ENCODE peak calls at places on chromosomes 12 and 14, in ten cellular contexts. One of them, this sample, is unnamed.

GRCh38 chr12:16509411-16509810 is 96.6 kb downstream of the LMO3 start:
- DNase-seq in NCI-H2171: no peak
- DNase-seq in stimulated activated CD4-positive, alpha-beta T cell treated with anti-CD3 and anti-CD28 coated beads, TNF-alpha, amount 100 ng/mL, for 48 hours: no peak
- DNase-seq in AG04450: no peak
- DNase-seq in CD8-positive, alpha-beta memory T cell: no peak
- DNase-seq in SIG-M5: no peak
- DNase-seq in Karpas-422: no peak
- DNase-seq in effector memory CD8-positive, alpha-beta T cell: no peak
- DNase-seq in NCI-H748 treated with DMSO at 0.1 percent for 48 hours: no peak
- DNase-seq in myocyte: no peak
- DNase-seq in this sample: no peak

GRCh38 chr12:124852911-124853441 is 10.7 kb downstream of the SCARB1 start:
- DNase-seq in AG04450: no peak
- DNase-seq in stimulated activated CD4-positive, alpha-beta T cell treated with anti-CD3 and anti-CD28 coated beads, TNF-alpha, amount 100 ng/mL, for 48 hours: no peak
- DNase-seq in Karpas-422: no peak
- DNase-seq in effector memory CD8-positive, alpha-beta T cell: no peak
- DNase-seq in SIG-M5: no peak
- DNase-seq in CD8-positive, alpha-beta memory T cell: no peak
- DNase-seq in myocyte: no peak
- DNase-seq in NCI-H2171: no peak
- DNase-seq in NCI-H748 treated with DMSO at 0.1 percent for 48 hours: no peak
- DNase-seq in this sample: no peak

GRCh38 chr14:65330416-65330815 is 82.1 kb upstream of the FUT8 start:
- DNase-seq in myocyte: no peak
- DNase-seq in NCI-H748 treated with DMSO at 0.1 percent for 48 hours: no peak
- DNase-seq in CD8-positive, alpha-beta memory T cell: no peak
- DNase-seq in effector memory CD8-positive, alpha-beta T cell: no peak
- DNase-seq in SIG-M5: no peak
- DNase-seq in AG04450: no peak
- DNase-seq in Karpas-422: no peak
- DNase-seq in NCI-H2171: no peak
- DNase-seq in stimulated activated CD4-positive, alpha-beta T cell treated with anti-CD3 and anti-CD28 coated beads, TNF-alpha, amount 100 ng/mL, for 48 hours: no peak
- DNase-seq in this sample: no peak

GRCh38 chr12:3160081-3160480 is 82.9 kb downstream of the TSPAN9 start:
- DNase-seq in SIG-M5: no peak
- DNase-seq in myocyte: no peak
- DNase-seq in Karpas-422: no peak
- DNase-seq in stimulated activated CD4-positive, alpha-beta T cell treated with anti-CD3 and anti-CD28 coated beads, TNF-alpha, amount 100 ng/mL, for 48 hours: no peak
- DNase-seq in CD8-positive, alpha-beta memory T cell: no peak
- DNase-seq in NCI-H2171: no peak
- DNase-seq in AG04450: no peak
- DNase-seq in NCI-H748 treated with DMSO at 0.1 percent for 48 hours: no peak
- DNase-seq in effector memory CD8-positive, alpha-beta T cell: no peak
- DNase-seq in this sample: no peak

GRCh38 chr14:55075628-55076027 is 24.2 kb downstream of the MAPK1IP1L start:
- DNase-seq in Karpas-422: no peak
- DNase-seq in AG04450: no peak
- DNase-seq in NCI-H2171: no peak
- DNase-seq in SIG-M5: no peak
- DNase-seq in myocyte: no peak
- DNase-seq in stimulated activated CD4-positive, alpha-beta T cell treated with anti-CD3 and anti-CD28 coated beads, TNF-alpha, amount 100 ng/mL, for 48 hours: no peak
- DNase-seq in CD8-positive, alpha-beta memory T cell: no peak
- DNase-seq in effector memory CD8-positive, alpha-beta T cell: no peak
- DNase-seq in NCI-H748 treated with DMSO at 0.1 percent for 48 hours: no peak
- DNase-seq in this sample: no peak

GRCh38 chr14:69657961-69658360 is 46.6 kb downstream of the SUSD6 start:
- DNase-seq in AG04450: no peak
- DNase-seq in myocyte: peak
- DNase-seq in NCI-H748 treated with DMSO at 0.1 percent for 48 hours: no peak
- DNase-seq in Karpas-422: no peak
- DNase-seq in SIG-M5: no peak
- DNase-seq in effector memory CD8-positive, alpha-beta T cell: no peak
- DNase-seq in CD8-positive, alpha-beta memory T cell: no peak
- DNase-seq in stimulated activated CD4-positive, alpha-beta T cell treated with anti-CD3 and anti-CD28 coated beads, TNF-alpha, amount 100 ng/mL, for 48 hours: no peak
- DNase-seq in NCI-H2171: peak
- DNase-seq in this sample: peak

GRCh38 chr12:62767946-62768345 is 167.0 kb downstream of the PPM1H start:
- DNase-seq in NCI-H2171: no peak
- DNase-seq in AG04450: no peak
- DNase-seq in NCI-H748 treated with DMSO at 0.1 percent for 48 hours: no peak
- DNase-seq in SIG-M5: no peak
- DNase-seq in effector memory CD8-positive, alpha-beta T cell: no peak
- DNase-seq in myocyte: no peak
- DNase-seq in CD8-positive, alpha-beta memory T cell: no peak
- DNase-seq in Karpas-422: no peak
- DNase-seq in stimulated activated CD4-positive, alpha-beta T cell treated with anti-CD3 and anti-CD28 coated beads, TNF-alpha, amount 100 ng/mL, for 48 hours: peak
- DNase-seq in this sample: no peak

GRCh38 chr12:104411826-104412626 is 44.7 kb upstream of the CHST11 start:
- DNase-seq in NCI-H748 treated with DMSO at 0.1 percent for 48 hours: no peak
- DNase-seq in effector memory CD8-positive, alpha-beta T cell: no peak
- DNase-seq in SIG-M5: no peak
- DNase-seq in stimulated activated CD4-positive, alpha-beta T cell treated with anti-CD3 and anti-CD28 coated beads, TNF-alpha, amount 100 ng/mL, for 48 hours: no peak
- DNase-seq in Karpas-422: no peak
- DNase-seq in myocyte: no peak
- DNase-seq in AG04450: no peak
- DNase-seq in NCI-H2171: no peak
- DNase-seq in CD8-positive, alpha-beta memory T cell: no peak
- DNase-seq in this sample: no peak

GRCh38 chr12:67540920-67541624 is 107.5 kb upstream of the DYRK2 start:
- DNase-seq in stimulated activated CD4-positive, alpha-beta T cell treated with anti-CD3 and anti-CD28 coated beads, TNF-alpha, amount 100 ng/mL, for 48 hours: no peak
- DNase-seq in effector memory CD8-positive, alpha-beta T cell: no peak
- DNase-seq in NCI-H748 treated with DMSO at 0.1 percent for 48 hours: no peak
- DNase-seq in AG04450: no peak
- DNase-seq in SIG-M5: no peak
- DNase-seq in CD8-positive, alpha-beta memory T cell: no peak
- DNase-seq in NCI-H2171: no peak
- DNase-seq in myocyte: no peak
- DNase-seq in Karpas-422: no peak
- DNase-seq in this sample: no peak

GRCh38 chr12:48828841-48829575 is 10.7 kb downstream of the CACNB3 start:
- DNase-seq in myocyte: no peak
- DNase-seq in SIG-M5: no peak
- DNase-seq in AG04450: no peak
- DNase-seq in stimulated activated CD4-positive, alpha-beta T cell treated with anti-CD3 and anti-CD28 coated beads, TNF-alpha, amount 100 ng/mL, for 48 hours: no peak
- DNase-seq in effector memory CD8-positive, alpha-beta T cell: no peak
- DNase-seq in NCI-H2171: no peak
- DNase-seq in CD8-positive, alpha-beta memory T cell: no peak
- DNase-seq in NCI-H748 treated with DMSO at 0.1 percent for 48 hours: no peak
- DNase-seq in Karpas-422: no peak
- DNase-seq in this sample: no peak

GRCh38 chr12:54220092-54220557 is 31.3 kb upstream of the SMUG1 start:
- DNase-seq in Karpas-422: peak
- DNase-seq in CD8-positive, alpha-beta memory T cell: peak
- DNase-seq in NCI-H2171: no peak
- DNase-seq in NCI-H748 treated with DMSO at 0.1 percent for 48 hours: peak
- DNase-seq in stimulated activated CD4-positive, alpha-beta T cell treated with anti-CD3 and anti-CD28 coated beads, TNF-alpha, amount 100 ng/mL, for 48 hours: peak
- DNase-seq in effector memory CD8-positive, alpha-beta T cell: peak
- DNase-seq in SIG-M5: no peak
- DNase-seq in myocyte: peak
- DNase-seq in AG04450: peak
- DNase-seq in this sample: peak

GRCh38 chr14:106094654-106095189 is 568.3 kb downstream of the TMEM121 start:
- DNase-seq in NCI-H748 treated with DMSO at 0.1 percent for 48 hours: no peak
- DNase-seq in myocyte: no peak
- DNase-seq in CD8-positive, alpha-beta memory T cell: peak
- DNase-seq in AG04450: no peak
- DNase-seq in SIG-M5: no peak
- DNase-seq in effector memory CD8-positive, alpha-beta T cell: peak
- DNase-seq in stimulated activated CD4-positive, alpha-beta T cell treated with anti-CD3 and anti-CD28 coated beads, TNF-alpha, amount 100 ng/mL, for 48 hours: peak
- DNase-seq in Karpas-422: peak
- DNase-seq in NCI-H2171: peak
- DNase-seq in this sample: no peak

GRCh38 chr12:98469108-98469507 is 46.3 kb upstream of the TMPO start:
- DNase-seq in effector memory CD8-positive, alpha-beta T cell: no peak
- DNase-seq in NCI-H2171: no peak
- DNase-seq in stimulated activated CD4-positive, alpha-beta T cell treated with anti-CD3 and anti-CD28 coated beads, TNF-alpha, amount 100 ng/mL, for 48 hours: no peak
- DNase-seq in AG04450: no peak
- DNase-seq in myocyte: no peak
- DNase-seq in CD8-positive, alpha-beta memory T cell: no peak
- DNase-seq in Karpas-422: no peak
- DNase-seq in NCI-H748 treated with DMSO at 0.1 percent for 48 hours: no peak
- DNase-seq in SIG-M5: no peak
- DNase-seq in this sample: no peak

GRCh38 chr14:84523746-84524145 is 1006.2 kb upstream of the FLRT2 start:
- DNase-seq in NCI-H2171: no peak
- DNase-seq in effector memory CD8-positive, alpha-beta T cell: no peak
- DNase-seq in SIG-M5: no peak
- DNase-seq in Karpas-422: no peak
- DNase-seq in CD8-positive, alpha-beta memory T cell: no peak
- DNase-seq in NCI-H748 treated with DMSO at 0.1 percent for 48 hours: no peak
- DNase-seq in AG04450: no peak
- DNase-seq in myocyte: no peak
- DNase-seq in stimulated activated CD4-positive, alpha-beta T cell treated with anti-CD3 and anti-CD28 coated beads, TNF-alpha, amount 100 ng/mL, for 48 hours: no peak
- DNase-seq in this sample: no peak

GRCh38 chr12:53985358-53985899 is 483 bp downstream of the HOXC10 start:
- DNase-seq in effector memory CD8-positive, alpha-beta T cell: no peak
- DNase-seq in NCI-H748 treated with DMSO at 0.1 percent for 48 hours: no peak
- DNase-seq in myocyte: peak
- DNase-seq in CD8-positive, alpha-beta memory T cell: no peak
- DNase-seq in AG04450: no peak
- DNase-seq in stimulated activated CD4-positive, alpha-beta T cell treated with anti-CD3 and anti-CD28 coated beads, TNF-alpha, amount 100 ng/mL, for 48 hours: no peak
- DNase-seq in Karpas-422: no peak
- DNase-seq in SIG-M5: no peak
- DNase-seq in NCI-H2171: no peak
- DNase-seq in this sample: no peak

GRCh38 chr12:6846316-6846869 is 4.7 kb downstream of the CDCA3 start:
- DNase-seq in NCI-H2171: no peak
- DNase-seq in Karpas-422: no peak
- DNase-seq in CD8-positive, alpha-beta memory T cell: no peak
- DNase-seq in myocyte: no peak
- DNase-seq in stimulated activated CD4-positive, alpha-beta T cell treated with anti-CD3 and anti-CD28 coated beads, TNF-alpha, amount 100 ng/mL, for 48 hours: no peak
- DNase-seq in NCI-H748 treated with DMSO at 0.1 percent for 48 hours: no peak
- DNase-seq in SIG-M5: no peak
- DNase-seq in AG04450: no peak
- DNase-seq in effector memory CD8-positive, alpha-beta T cell: no peak
- DNase-seq in this sample: no peak

GRCh38 chr14:90087433-90087832 is 25.6 kb downstream of the KCNK13 start:
- DNase-seq in Karpas-422: peak
- DNase-seq in effector memory CD8-positive, alpha-beta T cell: no peak
- DNase-seq in myocyte: peak
- DNase-seq in NCI-H748 treated with DMSO at 0.1 percent for 48 hours: no peak
- DNase-seq in stimulated activated CD4-positive, alpha-beta T cell treated with anti-CD3 and anti-CD28 coated beads, TNF-alpha, amount 100 ng/mL, for 48 hours: no peak
- DNase-seq in CD8-positive, alpha-beta memory T cell: no peak
- DNase-seq in SIG-M5: peak
- DNase-seq in NCI-H2171: no peak
- DNase-seq in AG04450: peak
- DNase-seq in this sample: no peak

GRCh38 chr12:122836027-122836921 is 1.0 kb downstream of the HIP1R start:
- DNase-seq in effector memory CD8-positive, alpha-beta T cell: peak
- DNase-seq in SIG-M5: no peak
- DNase-seq in Karpas-422: peak
- DNase-seq in CD8-positive, alpha-beta memory T cell: peak
- DNase-seq in stimulated activated CD4-positive, alpha-beta T cell treated with anti-CD3 and anti-CD28 coated beads, TNF-alpha, amount 100 ng/mL, for 48 hours: no peak
- DNase-seq in myocyte: no peak
- DNase-seq in AG04450: no peak
- DNase-seq in NCI-H748 treated with DMSO at 0.1 percent for 48 hours: peak
- DNase-seq in NCI-H2171: no peak
- DNase-seq in this sample: peak

GRCh38 chr12:52534482-52534881 is 14.3 kb upstream of the KRT5 start:
- DNase-seq in stimulated activated CD4-positive, alpha-beta T cell treated with anti-CD3 and anti-CD28 coated beads, TNF-alpha, amount 100 ng/mL, for 48 hours: no peak
- DNase-seq in SIG-M5: no peak
- DNase-seq in NCI-H2171: no peak
- DNase-seq in AG04450: no peak
- DNase-seq in Karpas-422: peak
- DNase-seq in effector memory CD8-positive, alpha-beta T cell: no peak
- DNase-seq in NCI-H748 treated with DMSO at 0.1 percent for 48 hours: no peak
- DNase-seq in myocyte: no peak
- DNase-seq in CD8-positive, alpha-beta memory T cell: no peak
- DNase-seq in this sample: no peak

GRCh38 chr12:43306066-43306465 is 245.9 kb downstream of the ADAMTS20 start:
- DNase-seq in myocyte: peak
- DNase-seq in Karpas-422: no peak
- DNase-seq in NCI-H2171: no peak
- DNase-seq in CD8-positive, alpha-beta memory T cell: no peak
- DNase-seq in SIG-M5: peak
- DNase-seq in AG04450: peak
- DNase-seq in stimulated activated CD4-positive, alpha-beta T cell treated with anti-CD3 and anti-CD28 coated beads, TNF-alpha, amount 100 ng/mL, for 48 hours: no peak
- DNase-seq in NCI-H748 treated with DMSO at 0.1 percent for 48 hours: no peak
- DNase-seq in effector memory CD8-positive, alpha-beta T cell: no peak
- DNase-seq in this sample: no peak

GRCh38 chr14:100317897-100318808 is 5.0 kb upstream of the SLC25A47 start:
- DNase-seq in CD8-positive, alpha-beta memory T cell: peak
- DNase-seq in stimulated activated CD4-positive, alpha-beta T cell treated with anti-CD3 and anti-CD28 coated beads, TNF-alpha, amount 100 ng/mL, for 48 hours: peak
- DNase-seq in SIG-M5: no peak
- DNase-seq in Karpas-422: peak
- DNase-seq in effector memory CD8-positive, alpha-beta T cell: peak
- DNase-seq in myocyte: no peak
- DNase-seq in AG04450: no peak
- DNase-seq in NCI-H2171: no peak
- DNase-seq in NCI-H748 treated with DMSO at 0.1 percent for 48 hours: no peak
- DNase-seq in this sample: no peak

GRCh38 chr14:100297320-100298300 is 8.6 kb downstream of the SLC25A29 start:
- DNase-seq in effector memory CD8-positive, alpha-beta T cell: no peak
- DNase-seq in AG04450: peak
- DNase-seq in Karpas-422: peak
- DNase-seq in NCI-H748 treated with DMSO at 0.1 percent for 48 hours: no peak
- DNase-seq in NCI-H2171: no peak
- DNase-seq in myocyte: no peak
- DNase-seq in stimulated activated CD4-positive, alpha-beta T cell treated with anti-CD3 and anti-CD28 coated beads, TNF-alpha, amount 100 ng/mL, for 48 hours: no peak
- DNase-seq in SIG-M5: no peak
- DNase-seq in CD8-positive, alpha-beta memory T cell: no peak
- DNase-seq in this sample: no peak

GRCh38 chr12:3200032-3200617 is 122.9 kb downstream of the TSPAN9 start:
- DNase-seq in CD8-positive, alpha-beta memory T cell: no peak
- DNase-seq in effector memory CD8-positive, alpha-beta T cell: no peak
- DNase-seq in myocyte: peak
- DNase-seq in Karpas-422: no peak
- DNase-seq in SIG-M5: no peak
- DNase-seq in NCI-H748 treated with DMSO at 0.1 percent for 48 hours: peak
- DNase-seq in NCI-H2171: peak
- DNase-seq in stimulated activated CD4-positive, alpha-beta T cell treated with anti-CD3 and anti-CD28 coated beads, TNF-alpha, amount 100 ng/mL, for 48 hours: no peak
- DNase-seq in AG04450: no peak
- DNase-seq in this sample: peak

GRCh38 chr14:32702571-32702970 is 236.1 kb upstream of the NPAS3 start:
- DNase-seq in Karpas-422: no peak
- DNase-seq in NCI-H2171: no peak
- DNase-seq in SIG-M5: no peak
- DNase-seq in AG04450: no peak
- DNase-seq in CD8-positive, alpha-beta memory T cell: no peak
- DNase-seq in effector memory CD8-positive, alpha-beta T cell: no peak
- DNase-seq in myocyte: no peak
- DNase-seq in stimulated activated CD4-positive, alpha-beta T cell treated with anti-CD3 and anti-CD28 coated beads, TNF-alpha, amount 100 ng/mL, for 48 hours: peak
- DNase-seq in NCI-H748 treated with DMSO at 0.1 percent for 48 hours: no peak
- DNase-seq in this sample: no peak

GRCh38 chr14:53128303-53128702 is 24.8 kb downstream of the DDHD1 start:
- DNase-seq in myocyte: no peak
- DNase-seq in effector memory CD8-positive, alpha-beta T cell: no peak
- DNase-seq in stimulated activated CD4-positive, alpha-beta T cell treated with anti-CD3 and anti-CD28 coated beads, TNF-alpha, amount 100 ng/mL, for 48 hours: no peak
- DNase-seq in SIG-M5: no peak
- DNase-seq in AG04450: no peak
- DNase-seq in NCI-H748 treated with DMSO at 0.1 percent for 48 hours: no peak
- DNase-seq in Karpas-422: peak
- DNase-seq in NCI-H2171: no peak
- DNase-seq in CD8-positive, alpha-beta memory T cell: no peak
- DNase-seq in this sample: no peak

GRCh38 chr14:105863296-105864108 is 337.1 kb downstream of the TMEM121 start:
- DNase-seq in stimulated activated CD4-positive, alpha-beta T cell treated with anti-CD3 and anti-CD28 coated beads, TNF-alpha, amount 100 ng/mL, for 48 hours: no peak
- DNase-seq in CD8-positive, alpha-beta memory T cell: no peak
- DNase-seq in NCI-H748 treated with DMSO at 0.1 percent for 48 hours: no peak
- DNase-seq in SIG-M5: no peak
- DNase-seq in myocyte: no peak
- DNase-seq in Karpas-422: peak
- DNase-seq in effector memory CD8-positive, alpha-beta T cell: no peak
- DNase-seq in AG04450: no peak
- DNase-seq in NCI-H2171: no peak
- DNase-seq in this sample: no peak

GRCh38 chr14:97336816-97337215 is 539.6 kb downstream of the VRK1 start:
- DNase-seq in Karpas-422: no peak
- DNase-seq in NCI-H748 treated with DMSO at 0.1 percent for 48 hours: no peak
- DNase-seq in effector memory CD8-positive, alpha-beta T cell: no peak
- DNase-seq in NCI-H2171: no peak
- DNase-seq in myocyte: no peak
- DNase-seq in AG04450: no peak
- DNase-seq in stimulated activated CD4-positive, alpha-beta T cell treated with anti-CD3 and anti-CD28 coated beads, TNF-alpha, amount 100 ng/mL, for 48 hours: no peak
- DNase-seq in SIG-M5: no peak
- DNase-seq in CD8-positive, alpha-beta memory T cell: no peak
- DNase-seq in this sample: no peak

GRCh38 chr14:36238666-36239363 is 62.3 kb upstream of the PTCSC3 start:
- DNase-seq in effector memory CD8-positive, alpha-beta T cell: no peak
- DNase-seq in Karpas-422: no peak
- DNase-seq in SIG-M5: no peak
- DNase-seq in myocyte: peak
- DNase-seq in NCI-H748 treated with DMSO at 0.1 percent for 48 hours: no peak
- DNase-seq in AG04450: peak
- DNase-seq in CD8-positive, alpha-beta memory T cell: no peak
- DNase-seq in NCI-H2171: no peak
- DNase-seq in stimulated activated CD4-positive, alpha-beta T cell treated with anti-CD3 and anti-CD28 coated beads, TNF-alpha, amount 100 ng/mL, for 48 hours: no peak
- DNase-seq in this sample: no peak

This sample was measured in NCI-H146.